ENCODE peak calls at places on chromosomes 7 and 10, in seven cellular contexts. E is IMR-90, F is K562, Z is HepG2, S is GM12878, W is A549, I is H1. R is an unnamed sample.

GRCh38 chr7:44772867-44773266 is 23.6 kb upstream of the PPIA start:
- DNase-seq in E (no peak), F (no peak), Z (peak), S (no peak), W (no peak), I (no peak), R (no peak)

GRCh38 chr7:106329971-106330733 is 45.4 kb upstream of the NAMPT start:
- DNase-seq in E (peak), F (no peak), Z (no peak), S (no peak), W (no peak), I (no peak), R (no peak)

GRCh38 chr7:18703743-18704142 is 208.2 kb downstream of the HDAC9 start:
- DNase-seq in E (no peak), F (no peak), Z (no peak), S (no peak), W (no peak), I (no peak), R (no peak)

GRCh38 chr10:67492317-67493019 is 203.5 kb downstream of the CTNNA3 start:
- DNase-seq in E (peak), F (no peak), Z (no peak), S (no peak), W (peak), I (no peak), R (no peak)

GRCh38 chr10:109959571-109960145 is 36.3 kb upstream of the XPNPEP1 start:
- DNase-seq in E (no peak), F (no peak), Z (no peak), S (no peak), W (no peak), I (no peak), R (no peak)

GRCh38 chr7:112152186-112152585 is 54.0 kb downstream of the DOCK4 start:
- DNase-seq in E (no peak), F (no peak), Z (no peak), S (no peak), W (no peak), I (no peak), R (peak)

GRCh38 chr7:129370812-129371211 is 63.4 kb upstream of the STRIP2 start:
- DNase-seq in E (peak), F (no peak), Z (no peak), S (no peak), W (no peak), I (no peak), R (no peak)

GRCh38 chr7:17710312-17710711 is 230.0 kb downstream of the SNX13 start:
- DNase-seq in E (no peak), F (no peak), Z (no peak), S (no peak), W (no peak), I (no peak), R (no peak)

GRCh38 chr10:49387029-49387428 is 8.9 kb downstream of the DRGX start:
- DNase-seq in E (peak), F (no peak), Z (no peak), S (no peak), W (no peak), I (no peak), R (no peak)

GRCh38 chr7:156050636-156051569 is 238.6 kb upstream of the SHH start:
- DNase-seq in E (no peak), F (no peak), Z (no peak), S (no peak), W (no peak), I (no peak), R (no peak)

GRCh38 chr10:116138897-116139296 is 134.1 kb downstream of the GFRA1 start:
- DNase-seq in E (no peak), F (no peak), Z (no peak), S (no peak), W (no peak), I (no peak), R (no peak)

GRCh38 chr7:109479388-109479787 is 909.7 kb downstream of the DNAJB9 start:
- DNase-seq in E (no peak), F (no peak), Z (no peak), S (no peak), W (no peak), I (no peak), R (peak)

DNA sequence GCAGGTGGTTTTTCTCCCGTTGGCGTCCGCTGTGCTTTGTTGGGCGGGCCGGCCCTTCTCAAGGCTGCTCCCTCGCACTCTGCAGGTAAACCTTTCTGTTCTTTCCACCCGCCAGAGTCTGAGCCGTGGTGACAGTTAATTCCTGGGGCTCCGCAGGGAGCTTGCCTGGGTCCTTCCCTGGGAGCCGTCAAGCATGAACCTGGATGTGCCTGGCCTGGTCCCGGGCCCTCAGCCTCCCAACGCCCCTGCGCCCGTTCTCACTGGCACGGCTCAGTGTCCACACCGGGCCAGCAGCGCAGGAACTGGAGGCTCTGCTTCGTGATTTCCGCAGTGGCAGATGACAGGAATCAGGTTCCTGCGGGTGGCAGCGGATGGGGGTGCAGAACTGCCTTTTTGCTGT is 10.9 kb upstream of the NKX6-2 start:
- DNase-seq in E (no peak), F (no peak), Z (no peak), S (no peak), W (no peak), I (no peak), R (no peak)
- TF ChIP-seq RFX5 in E (no peak), F (no peak), Z (no peak), S (no peak), W (no peak), I (no peak), R (no peak)

GRCh38 chr7:28811990-28812389 is 146.1 kb downstream of the TRIL start:
- DNase-seq in E (no peak), F (no peak), Z (no peak), S (no peak), W (no peak), I (no peak), R (no peak)

GRCh38 chr7:28811003-28811402 is 147.1 kb downstream of the TRIL start:
- DNase-seq in E (peak), F (no peak), Z (no peak), S (no peak), W (no peak), I (no peak), R (no peak)

GRCh38 chr7:28807396-28807994 is 150.6 kb downstream of the TRIL start:
- DNase-seq in E (no peak), F (no peak), Z (no peak), S (no peak), W (no peak), I (no peak), R (no peak)

GRCh38 chr7:28806841-28807240 is 151.3 kb downstream of the TRIL start:
- DNase-seq in E (peak), F (no peak), Z (no peak), S (no peak), W (no peak), I (no peak), R (no peak)

GRCh38 chr7:28808786-28809533 is 149.2 kb downstream of the TRIL start:
- DNase-seq in E (peak), F (peak), Z (no peak), S (no peak), W (no peak), I (no peak), R (peak)
- TF ChIP-seq RAD21 in E (no peak), F (no peak), Z (no peak), S (no peak), W (no peak), I (peak), R (no peak)

GRCh38 chr7:95718556-95719410 is 53.6 kb upstream of the DYNC1I1 start:
- DNase-seq in E (peak), F (no peak), Z (no peak), S (no peak), W (peak), I (no peak), R (peak)
- TF ChIP-seq RFX5 in E (no peak), F (no peak), Z (no peak), S (no peak), W (no peak), I (no peak), R (peak)

DNA sequence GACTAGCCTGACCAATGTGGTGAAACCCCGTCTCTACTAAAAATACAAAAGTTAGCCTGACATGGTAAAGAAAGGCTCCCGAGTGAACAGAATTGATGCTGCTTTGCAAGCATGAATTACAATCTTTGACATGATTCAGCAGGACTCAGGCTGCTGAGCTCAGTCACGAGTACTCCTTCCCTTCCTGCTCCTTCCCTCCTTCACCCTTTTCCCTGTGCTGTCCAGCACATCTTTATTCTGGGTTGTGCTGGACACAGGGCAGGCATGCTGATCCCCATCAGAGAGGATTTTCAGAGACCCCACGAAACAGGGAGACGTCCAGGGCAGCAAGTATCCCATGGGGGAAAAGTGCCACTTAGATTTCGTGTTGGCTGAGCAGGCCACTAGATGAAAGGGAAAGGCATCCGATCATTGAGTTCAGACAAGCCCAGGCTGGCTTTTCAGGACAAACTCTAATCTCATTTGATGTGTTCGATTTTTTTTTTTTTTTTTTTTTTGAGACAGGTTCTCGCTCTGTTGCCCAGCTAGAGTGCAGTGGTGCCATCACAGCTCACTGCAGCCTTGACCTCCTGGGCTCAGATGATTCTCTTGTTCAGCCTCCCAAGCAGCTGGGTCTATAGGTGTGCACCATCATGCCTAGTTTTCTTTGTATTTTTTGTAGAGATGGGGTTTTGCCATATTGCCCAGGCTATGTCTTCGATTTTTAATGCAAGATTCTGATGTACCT is 36.5 kb downstream of the BAMBI start:
- DNase-seq in E (no peak), F (no peak), Z (no peak), S (no peak), W (no peak), I (no peak), R (no peak)
- TF ChIP-seq RAD21 in E (no peak), F (no peak), Z (no peak), S (no peak), W (no peak), I (no peak), R (no peak)

DNA sequence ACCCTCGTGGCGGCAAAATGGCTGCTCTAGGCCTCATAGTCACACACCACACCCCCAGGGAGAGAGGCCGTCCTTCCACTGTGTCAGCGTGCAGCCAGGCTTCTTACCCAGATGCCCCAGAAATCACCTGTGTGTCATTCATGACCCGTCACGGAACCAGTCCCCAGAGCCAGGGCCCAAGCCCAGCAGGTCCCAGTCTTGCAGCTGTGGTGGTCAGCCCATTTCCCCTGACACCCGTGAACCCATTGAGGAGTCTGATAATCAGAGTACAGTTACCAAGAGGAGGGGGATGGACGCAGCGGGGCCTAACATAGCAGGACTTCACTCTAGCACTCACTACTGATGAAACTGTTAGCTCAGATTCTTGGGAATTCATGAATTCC is 112.1 kb downstream of the ACTR3B start:
- DNase-seq in E (no peak), F (no peak), Z (no peak), S (no peak), W (no peak), I (no peak), R (no peak)
- TF ChIP-seq RFX5 in E (no peak), F (no peak), Z (no peak), S (no peak), W (no peak), I (no peak), R (no peak)